ENCODE peak calls at places on chromosomes 6 and 20, in seven cellular contexts. One of them, this sample, is unnamed.

GRCh38 chr6:83862776-83863471 is 3.4 kb downstream of the CYB5R4 start:
- DNase-seq in kidney glomerular epithelial cell: no peak
- DNase-seq in neural progenitor cell: no peak
- DNase-seq in astrocyte of the spinal cord: no peak
- DNase-seq in LoVo: no peak
- DNase-seq in A549: no peak
- DNase-seq in AG08396: peak
- DNase-seq in this sample: peak

GRCh38 chr6:4313044-4313686 is 177.8 kb upstream of the ECI2 start:
- DNase-seq in A549: peak
- DNase-seq in AG08396: peak
- DNase-seq in astrocyte of the spinal cord: peak
- DNase-seq in kidney glomerular epithelial cell: peak
- DNase-seq in neural progenitor cell: peak
- DNase-seq in LoVo: peak
- DNase-seq in this sample: peak

GRCh38 chr6:146357578-146358340 is 185.9 kb upstream of the RAB32 start:
- DNase-seq in neural progenitor cell: no peak
- DNase-seq in A549: peak
- DNase-seq in astrocyte of the spinal cord: peak
- DNase-seq in kidney glomerular epithelial cell: peak
- DNase-seq in LoVo: no peak
- DNase-seq in AG08396: no peak
- DNase-seq in this sample: peak

GRCh38 chr6:160767019-160767646 is 65.1 kb downstream of the PLG start:
- DNase-seq in A549: peak
- DNase-seq in LoVo: no peak
- DNase-seq in neural progenitor cell: peak
- DNase-seq in kidney glomerular epithelial cell: peak
- DNase-seq in AG08396: peak
- DNase-seq in astrocyte of the spinal cord: peak
- DNase-seq in this sample: peak

GRCh38 chr6:42403831-42404230 is 47.9 kb downstream of the TRERF1 start:
- DNase-seq in A549: no peak
- DNase-seq in LoVo: no peak
- DNase-seq in neural progenitor cell: no peak
- DNase-seq in kidney glomerular epithelial cell: no peak
- DNase-seq in AG08396: no peak
- DNase-seq in astrocyte of the spinal cord: no peak
- DNase-seq in this sample: no peak

GRCh38 chr20:49631074-49631716 is 63.3 kb upstream of the PTGIS start:
- DNase-seq in LoVo: no peak
- DNase-seq in kidney glomerular epithelial cell: no peak
- DNase-seq in neural progenitor cell: no peak
- DNase-seq in A549: no peak
- DNase-seq in AG08396: no peak
- DNase-seq in astrocyte of the spinal cord: no peak
- DNase-seq in this sample: peak

GRCh38 chr20:13567663-13568062 is 71.1 kb downstream of the TASP1 start:
- DNase-seq in kidney glomerular epithelial cell: no peak
- DNase-seq in A549: no peak
- DNase-seq in LoVo: no peak
- DNase-seq in neural progenitor cell: no peak
- DNase-seq in astrocyte of the spinal cord: no peak
- DNase-seq in AG08396: no peak
- DNase-seq in this sample: no peak

GRCh38 chr20:57698191-57698866 is 11.5 kb downstream of the PMEPA1 start:
- DNase-seq in A549: peak
- DNase-seq in kidney glomerular epithelial cell: peak
- DNase-seq in LoVo: peak
- DNase-seq in AG08396: peak
- DNase-seq in astrocyte of the spinal cord: peak
- DNase-seq in neural progenitor cell: no peak
- DNase-seq in this sample: peak

GRCh38 chr6:32166411-32167061 is 2.1 kb downstream of the EGFL8 start:
- DNase-seq in A549: no peak
- DNase-seq in AG08396: no peak
- DNase-seq in astrocyte of the spinal cord: no peak
- DNase-seq in neural progenitor cell: no peak
- DNase-seq in kidney glomerular epithelial cell: no peak
- DNase-seq in LoVo: no peak
- DNase-seq in this sample: no peak

GRCh38 chr20:58690351-58690750 is 2.2 kb upstream of the NPEPL1 start:
- DNase-seq in LoVo: no peak
- DNase-seq in AG08396: no peak
- DNase-seq in neural progenitor cell: no peak
- DNase-seq in astrocyte of the spinal cord: no peak
- DNase-seq in A549: no peak
- DNase-seq in kidney glomerular epithelial cell: no peak
- DNase-seq in this sample: no peak

GRCh38 chr20:37347891-37348642 is 2.1 kb downstream of the SRC start:
- DNase-seq in A549: no peak
- DNase-seq in LoVo: no peak
- DNase-seq in neural progenitor cell: no peak
- DNase-seq in kidney glomerular epithelial cell: no peak
- DNase-seq in AG08396: no peak
- DNase-seq in astrocyte of the spinal cord: no peak
- DNase-seq in this sample: no peak

GRCh38 chr6:28525496-28526039 is at the start of gene GPX5:
- DNase-seq in astrocyte of the spinal cord: no peak
- DNase-seq in neural progenitor cell: no peak
- DNase-seq in LoVo: no peak
- DNase-seq in AG08396: no peak
- DNase-seq in A549: no peak
- DNase-seq in kidney glomerular epithelial cell: no peak
- DNase-seq in this sample: peak

GRCh38 chr20:20869161-20869560 is 156.7 kb upstream of the RALGAPA2 start:
- DNase-seq in astrocyte of the spinal cord: no peak
- DNase-seq in A549: no peak
- DNase-seq in neural progenitor cell: no peak
- DNase-seq in LoVo: no peak
- DNase-seq in AG08396: no peak
- DNase-seq in kidney glomerular epithelial cell: no peak
- DNase-seq in this sample: no peak

GRCh38 chr6:159315562-159315961 is 146.4 kb downstream of the FNDC1 start:
- DNase-seq in neural progenitor cell: no peak
- DNase-seq in LoVo: no peak
- DNase-seq in astrocyte of the spinal cord: no peak
- DNase-seq in kidney glomerular epithelial cell: no peak
- DNase-seq in A549: no peak
- DNase-seq in AG08396: no peak
- DNase-seq in this sample: no peak

GRCh38 chr6:16256781-16257180 is 18.4 kb downstream of the GMPR start:
- DNase-seq in AG08396: no peak
- DNase-seq in neural progenitor cell: no peak
- DNase-seq in astrocyte of the spinal cord: no peak
- DNase-seq in kidney glomerular epithelial cell: no peak
- DNase-seq in A549: no peak
- DNase-seq in LoVo: no peak
- DNase-seq in this sample: no peak

GRCh38 chr6:152575621-152576150 is 61.5 kb downstream of the SYNE1 start:
- DNase-seq in neural progenitor cell: no peak
- DNase-seq in AG08396: peak
- DNase-seq in kidney glomerular epithelial cell: no peak
- DNase-seq in LoVo: no peak
- DNase-seq in A549: no peak
- DNase-seq in astrocyte of the spinal cord: peak
- DNase-seq in this sample: peak

GRCh38 chr6:32952817-32953739 is at the start of gene HLA-DMA:
- DNase-seq in astrocyte of the spinal cord: peak
- DNase-seq in LoVo: peak
- DNase-seq in A549: peak
- DNase-seq in neural progenitor cell: peak
- DNase-seq in kidney glomerular epithelial cell: peak
- DNase-seq in AG08396: peak
- DNase-seq in this sample: peak

GRCh38 chr20:23874747-23875146 is 4.8 kb downstream of the CST5 start:
- DNase-seq in neural progenitor cell: no peak
- DNase-seq in LoVo: no peak
- DNase-seq in astrocyte of the spinal cord: no peak
- DNase-seq in kidney glomerular epithelial cell: no peak
- DNase-seq in AG08396: no peak
- DNase-seq in A549: no peak
- DNase-seq in this sample: no peak

GRCh38 chr20:44532981-44533331 is 11.1 kb upstream of the SERINC3 start:
- DNase-seq in astrocyte of the spinal cord: no peak
- DNase-seq in AG08396: peak
- DNase-seq in LoVo: no peak
- DNase-seq in kidney glomerular epithelial cell: no peak
- DNase-seq in A549: no peak
- DNase-seq in neural progenitor cell: no peak
- DNase-seq in this sample: peak

GRCh38 chr6:43912598-43913387 is 142.8 kb downstream of the VEGFA start:
- DNase-seq in LoVo: no peak
- DNase-seq in A549: no peak
- DNase-seq in astrocyte of the spinal cord: no peak
- DNase-seq in kidney glomerular epithelial cell: no peak
- DNase-seq in neural progenitor cell: no peak
- DNase-seq in AG08396: no peak
- DNase-seq in this sample: no peak

GRCh38 chr20:37326666-37327065 is 19.3 kb upstream of the SRC start:
- DNase-seq in kidney glomerular epithelial cell: no peak
- DNase-seq in astrocyte of the spinal cord: no peak
- DNase-seq in A549: no peak
- DNase-seq in AG08396: no peak
- DNase-seq in neural progenitor cell: no peak
- DNase-seq in LoVo: no peak
- DNase-seq in this sample: no peak

GRCh38 chr20:36219671-36220220 is 16.5 kb upstream of the AAR2 start:
- DNase-seq in astrocyte of the spinal cord: no peak
- DNase-seq in neural progenitor cell: no peak
- DNase-seq in AG08396: no peak
- DNase-seq in A549: no peak
- DNase-seq in LoVo: no peak
- DNase-seq in kidney glomerular epithelial cell: no peak
- DNase-seq in this sample: no peak

GRCh38 chr6:155177369-155177961 is 86.3 kb upstream of the CLDN20 start:
- DNase-seq in LoVo: peak
- DNase-seq in AG08396: no peak
- DNase-seq in astrocyte of the spinal cord: peak
- DNase-seq in A549: peak
- DNase-seq in neural progenitor cell: peak
- DNase-seq in kidney glomerular epithelial cell: peak
- DNase-seq in this sample: peak

GRCh38 chr20:39660251-39660650 is 698.1 kb downstream of the DHX35 start:
- DNase-seq in neural progenitor cell: no peak
- DNase-seq in astrocyte of the spinal cord: peak
- DNase-seq in LoVo: no peak
- DNase-seq in A549: no peak
- DNase-seq in AG08396: no peak
- DNase-seq in kidney glomerular epithelial cell: peak
- DNase-seq in this sample: peak

GRCh38 chr20:10654630-10655029 is 19.2 kb downstream of the JAG1 start:
- DNase-seq in astrocyte of the spinal cord: no peak
- DNase-seq in A549: no peak
- DNase-seq in neural progenitor cell: peak
- DNase-seq in LoVo: no peak
- DNase-seq in AG08396: no peak
- DNase-seq in kidney glomerular epithelial cell: peak
- DNase-seq in this sample: no peak

GRCh38 chr6:34288581-34288980 is 39.8 kb upstream of the SMIM29 start:
- DNase-seq in kidney glomerular epithelial cell: no peak
- DNase-seq in astrocyte of the spinal cord: no peak
- DNase-seq in AG08396: no peak
- DNase-seq in LoVo: no peak
- DNase-seq in A549: no peak
- DNase-seq in neural progenitor cell: no peak
- DNase-seq in this sample: no peak

GRCh38 chr6:158122048-158122447 is 46.0 kb downstream of the SERAC1 start:
- DNase-seq in A549: peak
- DNase-seq in AG08396: no peak
- DNase-seq in LoVo: peak
- DNase-seq in astrocyte of the spinal cord: no peak
- DNase-seq in kidney glomerular epithelial cell: no peak
- DNase-seq in neural progenitor cell: no peak
- DNase-seq in this sample: no peak

GRCh38 chr20:25327521-25328235 is 63.0 kb downstream of the ABHD12 start:
- DNase-seq in LoVo: no peak
- DNase-seq in AG08396: no peak
- DNase-seq in A549: no peak
- DNase-seq in neural progenitor cell: no peak
- DNase-seq in kidney glomerular epithelial cell: peak
- DNase-seq in astrocyte of the spinal cord: no peak
- DNase-seq in this sample: no peak

GRCh38 chr6:99312354-99312753 is 37.1 kb downstream of the FAXC start:
- DNase-seq in A549: no peak
- DNase-seq in astrocyte of the spinal cord: no peak
- DNase-seq in neural progenitor cell: no peak
- DNase-seq in AG08396: no peak
- DNase-seq in LoVo: no peak
- DNase-seq in kidney glomerular epithelial cell: no peak
- DNase-seq in this sample: no peak

GRCh38 chr6:72621243-72622093 is at the start of gene KCNQ5:
- DNase-seq in kidney glomerular epithelial cell: no peak
- DNase-seq in LoVo: no peak
- DNase-seq in astrocyte of the spinal cord: peak
- DNase-seq in A549: peak
- DNase-seq in AG08396: peak
- DNase-seq in neural progenitor cell: peak
- DNase-seq in this sample: peak

GRCh38 chr6:93418448-93419303 is 683 bp downstream of the EPHA7 start:
- DNase-seq in neural progenitor cell: peak
- DNase-seq in astrocyte of the spinal cord: peak
- DNase-seq in kidney glomerular epithelial cell: peak
- DNase-seq in LoVo: no peak
- DNase-seq in A549: peak
- DNase-seq in AG08396: peak
- DNase-seq in this sample: peak

GRCh38 chr20:38685853-38686473 is 38.3 kb upstream of the SLC32A1 start:
- DNase-seq in LoVo: peak
- DNase-seq in neural progenitor cell: peak
- DNase-seq in AG08396: peak
- DNase-seq in astrocyte of the spinal cord: peak
- DNase-seq in A549: peak
- DNase-seq in kidney glomerular epithelial cell: peak
- DNase-seq in this sample: peak

GRCh38 chr6:30167101-30167500 is 3.8 kb downstream of the TRIM15 start:
- DNase-seq in AG08396: no peak
- DNase-seq in neural progenitor cell: no peak
- DNase-seq in LoVo: no peak
- DNase-seq in A549: no peak
- DNase-seq in kidney glomerular epithelial cell: no peak
- DNase-seq in astrocyte of the spinal cord: no peak
- DNase-seq in this sample: no peak

GRCh38 chr6:2900221-2900807 is 2.8 kb downstream of the SERPINB9 start:
- DNase-seq in astrocyte of the spinal cord: no peak
- DNase-seq in AG08396: no peak
- DNase-seq in LoVo: no peak
- DNase-seq in kidney glomerular epithelial cell: no peak
- DNase-seq in neural progenitor cell: no peak
- DNase-seq in A549: no peak
- DNase-seq in this sample: no peak

GRCh38 chr6:105993769-105994521 is 92.2 kb upstream of the PRDM1 start:
- DNase-seq in AG08396: peak
- DNase-seq in neural progenitor cell: peak
- DNase-seq in astrocyte of the spinal cord: peak
- DNase-seq in LoVo: peak
- DNase-seq in kidney glomerular epithelial cell: no peak
- DNase-seq in A549: no peak
- DNase-seq in this sample: peak

GRCh38 chr6:136309171-136309570 is 19.5 kb upstream of the BCLAF1 start:
- DNase-seq in neural progenitor cell: no peak
- DNase-seq in A549: no peak
- DNase-seq in AG08396: no peak
- DNase-seq in LoVo: no peak
- DNase-seq in astrocyte of the spinal cord: no peak
- DNase-seq in kidney glomerular epithelial cell: no peak
- DNase-seq in this sample: no peak

GRCh38 chr6:21595265-21595950 is 1.9 kb downstream of the SOX4 start:
- DNase-seq in A549: peak
- DNase-seq in LoVo: peak
- DNase-seq in AG08396: peak
- DNase-seq in astrocyte of the spinal cord: peak
- DNase-seq in kidney glomerular epithelial cell: no peak
- DNase-seq in neural progenitor cell: peak
- DNase-seq in this sample: peak